ENCODE peak calls at places on chromosome 17, in nine cellular contexts. U is sigmoid colon, B is stomach, W is breast epithelium, Z is HCT116, I is esophagus muscularis mucosa, D is transverse colon, K is HL-60, Q is SK-N-SH. S is an unnamed sample.

GRCh38 chr17:55343900-55344513 is 77.6 kb downstream of the MMD start:
- DNase-seq in U (no peak), B (no peak), W (no peak), Z (no peak), I (peak), D (no peak), K (no peak), Q (no peak), S (no peak)

GRCh38 chr17:8109669-8110455 is 8.5 kb downstream of the ALOXE3 start:
- DNase-seq in U (no peak), B (peak), W (peak), Z (no peak), I (no peak), D (peak), K (no peak), Q (peak), S (peak)

GRCh38 chr17:17919169-17920107 is 52.8 kb downstream of the TOM1L2 start:
- DNase-seq in U (peak), B (peak), W (peak), Z (peak), I (peak), D (peak), K (peak), Q (peak), S (peak)

GRCh38 chr17:9893606-9894005 is 11.5 kb downstream of the RCVRN start:
- DNase-seq in U (no peak), B (no peak), W (no peak), Z (no peak), I (no peak), D (no peak), K (no peak), Q (no peak), S (no peak)

GRCh38 chr17:56973520-56973919 is 4.4 kb upstream of the SCPEP1 start:
- DNase-seq in U (no peak), B (no peak), W (no peak), Z (no peak), I (no peak), D (no peak), K (no peak), Q (no peak), S (peak)

GRCh38 chr17:47611372-47612350 is 38.1 kb upstream of the KPNB1 start:
- DNase-seq in U (no peak), B (no peak), W (no peak), Z (no peak), I (no peak), D (no peak), K (no peak), Q (no peak), S (no peak)

GRCh38 chr17:690346-690745 is 24.3 kb downstream of the VPS53 start:
- DNase-seq in U (no peak), B (no peak), W (no peak), Z (no peak), I (no peak), D (no peak), K (no peak), Q (no peak), S (no peak)

GRCh38 chr17:57403241-57403640 is 146.9 kb downstream of the MSI2 start:
- DNase-seq in U (no peak), B (no peak), W (no peak), Z (no peak), I (no peak), D (no peak), K (no peak), Q (no peak), S (no peak)

GRCh38 chr17:20270336-20270735 is 197.0 kb downstream of the LGALS9B start:
- DNase-seq in U (no peak), B (no peak), W (no peak), Z (no peak), I (no peak), D (no peak), K (no peak), Q (no peak), S (no peak)

GRCh38 chr17:78868391-78868790 is 27.8 kb upstream of the USP36 start:
- DNase-seq in U (no peak), B (no peak), W (no peak), Z (no peak), I (no peak), D (no peak), K (no peak), Q (no peak), S (no peak)

GRCh38 chr17:76027159-76027839 is at the start of gene EVPL:
- DNase-seq in U (no peak), B (peak), W (peak), Z (peak), I (no peak), D (peak), K (no peak), Q (no peak), S (peak)

GRCh38 chr17:75763613-75764416 is 1.2 kb downstream of the GALK1 start:
- DNase-seq in U (no peak), B (no peak), W (no peak), Z (no peak), I (no peak), D (no peak), K (no peak), Q (peak), S (no peak)

GRCh38 chr17:44211281-44212265 is 7.9 kb downstream of the UBTF start:
- DNase-seq in U (no peak), B (no peak), W (no peak), Z (no peak), I (no peak), D (no peak), K (no peak), Q (no peak), S (no peak)

GRCh38 chr17:44212507-44213402 is 6.7 kb downstream of the UBTF start:
- DNase-seq in U (no peak), B (no peak), W (no peak), Z (no peak), I (no peak), D (no peak), K (no peak), Q (no peak), S (no peak)

GRCh38 chr17:44214230-44214494 is 5.3 kb downstream of the UBTF start:
- DNase-seq in U (no peak), B (no peak), W (no peak), Z (no peak), I (no peak), D (no peak), K (no peak), Q (no peak), S (no peak)

GRCh38 chr17:44214896-44215295 is 4.6 kb downstream of the UBTF start:
- DNase-seq in U (no peak), B (no peak), W (no peak), Z (no peak), I (no peak), D (no peak), K (no peak), Q (no peak), S (no peak)

DNA sequence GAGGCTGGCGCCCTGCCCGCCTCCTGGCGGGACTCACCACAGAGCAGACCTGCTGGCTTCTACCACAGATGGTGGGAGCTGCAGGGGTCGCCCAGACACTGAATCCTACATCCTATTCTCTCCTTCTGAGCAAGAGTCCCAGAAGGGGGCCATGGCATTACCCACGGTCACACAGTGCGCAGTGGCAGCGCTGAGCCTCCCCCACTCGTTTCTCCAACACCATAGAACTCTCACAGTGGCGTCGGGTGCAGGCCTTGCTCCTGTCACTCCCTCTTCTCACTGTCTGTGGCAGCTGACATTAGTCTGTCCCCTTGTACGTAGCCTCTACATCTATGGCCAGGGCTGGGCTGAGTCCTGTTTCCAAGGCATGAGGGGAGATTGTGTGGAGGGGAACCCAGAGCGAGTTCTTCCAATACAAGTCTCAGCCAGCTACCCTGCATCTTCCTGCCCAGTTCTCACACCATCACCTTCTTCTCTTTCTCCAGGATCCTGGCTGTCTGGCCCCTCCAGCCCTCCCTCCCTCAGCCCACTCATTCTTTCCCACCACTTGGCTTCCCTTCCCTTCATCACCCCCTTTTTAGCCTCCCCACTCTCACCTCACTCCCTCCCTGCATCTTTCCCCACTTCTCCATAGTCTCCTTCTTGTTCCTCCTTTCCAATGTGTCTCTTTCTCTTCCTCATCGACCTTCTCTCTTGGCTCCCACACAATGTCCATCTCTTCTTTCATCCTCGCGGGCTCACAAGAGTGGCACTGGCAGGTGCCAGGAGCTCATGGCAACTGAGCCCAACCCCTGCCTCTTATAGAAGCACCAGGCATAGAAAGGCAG is 5.9 kb downstream of the UBTF start:
- DNase-seq in U (no peak), B (no peak), W (no peak), Z (no peak), I (no peak), D (no peak), K (no peak), Q (no peak), S (no peak)
- TF ChIP-seq POLR2AphosphoS5 in U (no peak), B (no peak), W (no peak), Z (peak), I (no peak), D (no peak), K (peak), Q (no peak), S (no peak)

GRCh38 chr17:64354824-64355535 is 35.7 kb downstream of the PECAM1 start:
- DNase-seq in U (no peak), B (no peak), W (no peak), Z (no peak), I (no peak), D (no peak), K (no peak), Q (no peak), S (no peak)

GRCh38 chr17:64355536-64356303 is 34.9 kb downstream of the PECAM1 start:
- DNase-seq in U (no peak), B (no peak), W (no peak), Z (no peak), I (no peak), D (no peak), K (no peak), Q (no peak), S (no peak)

GRCh38 chr17:64356304-64356686 is 34.4 kb downstream of the PECAM1 start:
- DNase-seq in U (no peak), B (no peak), W (no peak), Z (no peak), I (no peak), D (no peak), K (no peak), Q (no peak), S (no peak)

GRCh38 chr17:64357191-64357981 is 33.3 kb downstream of the PECAM1 start:
- DNase-seq in U (peak), B (no peak), W (no peak), Z (no peak), I (peak), D (peak), K (no peak), Q (no peak), S (no peak)

DNA sequence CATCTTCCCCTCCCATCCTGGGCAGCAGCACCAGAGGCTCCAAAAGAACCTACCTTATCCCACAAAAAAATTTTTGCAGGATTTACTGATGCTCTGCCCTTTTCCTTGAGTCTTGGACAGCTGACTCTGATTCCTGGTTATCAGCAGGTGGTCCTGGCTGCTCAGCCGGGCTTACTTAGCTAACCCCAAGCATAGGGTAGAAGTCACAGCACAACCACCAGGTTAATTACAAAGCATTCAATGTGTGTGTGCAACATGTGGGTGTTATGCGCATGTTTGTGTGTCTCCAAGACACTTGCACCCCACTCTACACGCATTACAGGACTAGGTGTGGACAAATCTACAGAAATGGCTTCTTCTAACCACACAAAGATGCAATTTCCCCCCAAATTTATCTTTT is 36.3 kb downstream of the PECAM1 start:
- DNase-seq in U (no peak), B (no peak), W (no peak), Z (no peak), I (no peak), D (no peak), K (no peak), Q (no peak), S (no peak)
- H3K27ac ChIP-seq in U (no peak), B (no peak), W (peak), Z (no peak), I (no peak), D (no peak), K (no peak), Q (peak), S (no peak)

GRCh38 chr17:32021618-32021955 is 14.4 kb downstream of the LRRC37B start:
- DNase-seq in U (no peak), B (no peak), W (no peak), Z (no peak), I (no peak), D (no peak), K (no peak), Q (no peak), S (no peak)

GRCh38 chr17:32015245-32016013 is 8.2 kb downstream of the LRRC37B start:
- DNase-seq in U (no peak), B (no peak), W (no peak), Z (no peak), I (no peak), D (no peak), K (no peak), Q (no peak), S (no peak)

GRCh38 chr17:32020943-32021617 is 13.9 kb downstream of the LRRC37B start:
- DNase-seq in U (no peak), B (no peak), W (no peak), Z (no peak), I (no peak), D (no peak), K (no peak), Q (no peak), S (no peak)

GRCh38 chr17:32016231-32016630 is 9.0 kb downstream of the LRRC37B start:
- DNase-seq in U (no peak), B (no peak), W (no peak), Z (no peak), I (no peak), D (no peak), K (peak), Q (no peak), S (no peak)

DNA sequence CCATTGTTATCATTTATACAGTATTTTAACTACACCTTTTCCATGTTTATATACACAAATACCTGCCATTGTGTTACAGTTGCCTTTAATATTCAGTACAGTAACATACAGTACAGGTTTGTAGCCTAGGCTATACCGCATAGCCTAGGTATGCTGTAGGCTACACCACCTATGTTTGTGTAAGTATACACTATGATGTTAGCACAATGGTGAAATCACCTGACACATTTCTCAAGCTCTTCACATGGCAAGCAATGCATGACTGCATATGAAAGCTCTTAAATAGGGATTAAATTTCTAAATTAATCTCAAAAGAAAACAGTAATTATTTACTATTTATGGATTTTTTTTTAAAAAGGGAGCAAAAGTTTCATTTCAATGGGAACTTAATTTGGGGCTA is 12.0 kb downstream of the LRRC37B start:
- DNase-seq in U (no peak), B (no peak), W (no peak), Z (no peak), I (no peak), D (no peak), K (no peak), Q (no peak), S (no peak)
- TF ChIP-seq POLR2AphosphoS5 in U (no peak), B (no peak), W (no peak), Z (no peak), I (no peak), D (no peak), K (no peak), Q (no peak), S (no peak)

GRCh38 chr17:12055889-12056288 is 35.2 kb downstream of the MAP2K4 start:
- DNase-seq in U (no peak), B (no peak), W (no peak), Z (no peak), I (no peak), D (no peak), K (no peak), Q (no peak), S (no peak)
- H3K27ac ChIP-seq in U (no peak), B (no peak), W (no peak), Z (no peak), I (no peak), D (no peak), K (no peak), Q (no peak), S (no peak)

GRCh38 chr17:5500804-5501391 is 14.5 kb downstream of the MIS12 start:
- DNase-seq in U (peak), B (peak), W (peak), Z (no peak), I (no peak), D (peak), K (peak), Q (peak), S (peak)
- TF ChIP-seq POLR2AphosphoS5 in U (peak), B (no peak), W (no peak), Z (no peak), I (no peak), D (no peak), K (no peak), Q (peak), S (no peak)

DNA sequence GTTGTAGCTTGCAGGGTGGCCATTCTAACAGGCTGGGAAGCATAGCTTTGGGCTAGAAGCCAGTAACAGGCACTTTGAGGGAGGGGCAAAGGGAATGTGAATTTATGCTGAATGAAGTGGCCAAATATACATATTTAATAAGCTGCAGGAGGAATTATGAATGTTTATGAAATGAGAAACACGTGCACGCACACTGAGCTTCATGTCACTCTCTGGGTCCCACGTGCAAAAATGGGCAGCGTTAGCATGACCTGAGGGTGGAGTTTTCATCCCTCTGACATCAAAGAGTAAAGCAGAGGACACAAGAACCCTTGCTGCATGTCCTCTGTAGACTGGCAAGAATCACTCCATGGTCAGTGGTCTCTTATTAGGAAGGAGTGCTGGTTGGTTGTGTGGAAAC is 337.0 kb downstream of the UTP18 start:
- DNase-seq in U (no peak), B (no peak), W (no peak), Z (no peak), I (no peak), D (no peak), K (no peak), Q (no peak), S (no peak)
- H3K27ac ChIP-seq in U (no peak), B (no peak), W (no peak), Z (no peak), I (no peak), D (no peak), K (no peak), Q (no peak), S (no peak)

GRCh38 chr17:77476920-77477805 is 336.4 kb downstream of the SEC14L1 start:
- DNase-seq in U (peak), B (peak), W (peak), Z (no peak), I (no peak), D (peak), K (no peak), Q (peak), S (peak)
- TF ChIP-seq POLR2AphosphoS5 in U (peak), B (peak), W (peak), Z (no peak), I (peak), D (peak), K (no peak), Q (no peak), S (peak)

DNA sequence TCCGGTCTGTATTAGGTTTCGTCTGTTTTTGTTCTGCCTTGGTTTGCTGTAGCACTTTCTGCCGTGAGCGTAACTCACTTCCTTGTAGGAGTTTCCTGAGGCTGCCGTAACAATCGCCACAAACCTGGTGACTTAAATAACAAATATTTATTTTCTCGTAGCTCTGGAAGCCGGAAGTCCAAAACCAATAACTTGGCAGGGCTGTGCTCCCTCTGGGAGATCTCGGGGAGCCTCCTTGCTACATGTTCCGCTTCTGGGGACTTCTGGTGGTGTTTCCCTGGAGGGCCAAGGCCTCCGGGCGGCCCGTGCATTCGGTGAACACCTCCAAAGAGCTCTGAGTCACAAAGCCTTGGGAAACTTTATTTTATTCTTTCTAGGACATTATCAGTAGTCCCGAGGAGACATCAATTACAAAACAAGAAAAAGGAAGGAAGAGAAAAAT is 6.8 kb upstream of the WDR45B start:
- DNase-seq in U (no peak), B (peak), W (no peak), Z (no peak), I (no peak), D (peak), K (peak), Q (no peak), S (peak)
- H3K27ac ChIP-seq in U (no peak), B (peak), W (peak), Z (no peak), I (no peak), D (peak), K (peak), Q (no peak), S (peak)

DNA sequence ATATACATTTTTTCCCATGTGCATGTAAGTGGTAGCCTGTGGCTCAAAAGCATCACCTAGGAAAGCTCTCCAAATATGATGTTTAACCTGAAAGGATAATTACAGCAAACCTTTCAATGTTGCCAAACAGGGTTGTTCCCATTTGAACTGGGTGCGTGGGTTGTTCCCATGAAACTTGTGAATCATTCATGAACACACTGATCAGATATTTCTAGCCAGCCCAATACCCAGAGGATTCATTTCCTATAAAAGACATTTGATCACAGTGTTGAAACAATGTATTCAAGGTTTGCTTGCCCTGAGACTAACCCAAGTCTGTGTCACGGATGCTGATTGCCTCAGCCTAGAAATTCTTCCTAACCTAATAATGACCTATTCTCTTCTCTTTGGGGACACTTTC is 12.9 kb downstream of the KRT39 start:
- DNase-seq in U (no peak), B (no peak), W (no peak), Z (peak), I (no peak), D (no peak), K (no peak), Q (no peak), S (peak)
- TF ChIP-seq POLR2AphosphoS5 in U (no peak), B (no peak), W (no peak), Z (peak), I (no peak), D (no peak), K (no peak), Q (no peak), S (no peak)